ENCODE peak calls at places on chromosomes 5 and 9, in ten cellular contexts. One of them, this sample, is unnamed.

GRCh38 chr9:129898205-129898604 is 62.9 kb downstream of the USP20 start:
- DNase-seq in occipital lobe: no peak
- DNase-seq in suprapubic skin: no peak
- DNase-seq in lower leg skin: no peak
- DNase-seq in NCI-H748 treated with DMSO at 0.1 percent for 48 hours: no peak
- DNase-seq in OCI-LY7: no peak
- DNase-seq in amniotic stem cell: no peak
- DNase-seq in GM12864: no peak
- DNase-seq in RCC 7860: no peak
- DNase-seq in M059J: peak
- DNase-seq in this sample: no peak

GRCh38 chr5:171450423-171451246 is 31.2 kb downstream of the FGF18 start:
- DNase-seq in suprapubic skin: peak
- DNase-seq in lower leg skin: peak
- DNase-seq in OCI-LY7: no peak
- DNase-seq in GM12864: no peak
- DNase-seq in occipital lobe: no peak
- DNase-seq in RCC 7860: peak
- DNase-seq in M059J: peak
- DNase-seq in amniotic stem cell: peak
- DNase-seq in NCI-H748 treated with DMSO at 0.1 percent for 48 hours: no peak
- DNase-seq in this sample: no peak

GRCh38 chr9:89482056-89482784 is 15.7 kb downstream of the SEMA4D start:
- DNase-seq in NCI-H748 treated with DMSO at 0.1 percent for 48 hours: no peak
- DNase-seq in OCI-LY7: no peak
- DNase-seq in occipital lobe: no peak
- DNase-seq in lower leg skin: no peak
- DNase-seq in amniotic stem cell: no peak
- DNase-seq in M059J: no peak
- DNase-seq in RCC 7860: no peak
- DNase-seq in suprapubic skin: no peak
- DNase-seq in GM12864: no peak
- DNase-seq in this sample: no peak

GRCh38 chr9:120490888-120491595 is 88.9 kb downstream of the CDK5RAP2 start:
- DNase-seq in RCC 7860: no peak
- DNase-seq in amniotic stem cell: no peak
- DNase-seq in M059J: no peak
- DNase-seq in suprapubic skin: no peak
- DNase-seq in NCI-H748 treated with DMSO at 0.1 percent for 48 hours: no peak
- DNase-seq in OCI-LY7: no peak
- DNase-seq in GM12864: peak
- DNase-seq in occipital lobe: no peak
- DNase-seq in lower leg skin: no peak
- DNase-seq in this sample: peak

GRCh38 chr5:124440471-124440870 is 306.0 kb downstream of the ZNF608 start:
- DNase-seq in OCI-LY7: no peak
- DNase-seq in NCI-H748 treated with DMSO at 0.1 percent for 48 hours: no peak
- DNase-seq in M059J: no peak
- DNase-seq in RCC 7860: no peak
- DNase-seq in occipital lobe: no peak
- DNase-seq in suprapubic skin: no peak
- DNase-seq in GM12864: no peak
- DNase-seq in lower leg skin: no peak
- DNase-seq in amniotic stem cell: no peak
- DNase-seq in this sample: no peak

GRCh38 chr5:177592905-177593304 is 902 bp downstream of the TMED9 start:
- DNase-seq in RCC 7860: no peak
- DNase-seq in lower leg skin: no peak
- DNase-seq in M059J: no peak
- DNase-seq in occipital lobe: no peak
- DNase-seq in NCI-H748 treated with DMSO at 0.1 percent for 48 hours: no peak
- DNase-seq in amniotic stem cell: no peak
- DNase-seq in GM12864: no peak
- DNase-seq in suprapubic skin: no peak
- DNase-seq in OCI-LY7: no peak
- DNase-seq in this sample: no peak

GRCh38 chr5:2919310-2920018 is 168.0 kb upstream of the IRX2 start:
- DNase-seq in amniotic stem cell: no peak
- DNase-seq in M059J: no peak
- DNase-seq in GM12864: no peak
- DNase-seq in NCI-H748 treated with DMSO at 0.1 percent for 48 hours: no peak
- DNase-seq in occipital lobe: no peak
- DNase-seq in suprapubic skin: no peak
- DNase-seq in lower leg skin: no peak
- DNase-seq in OCI-LY7: no peak
- DNase-seq in RCC 7860: no peak
- DNase-seq in this sample: no peak

GRCh38 chr5:84494453-84494852 is 109.8 kb upstream of the EDIL3 start:
- DNase-seq in amniotic stem cell: peak
- DNase-seq in occipital lobe: no peak
- DNase-seq in lower leg skin: no peak
- DNase-seq in NCI-H748 treated with DMSO at 0.1 percent for 48 hours: no peak
- DNase-seq in OCI-LY7: no peak
- DNase-seq in RCC 7860: peak
- DNase-seq in M059J: peak
- DNase-seq in GM12864: no peak
- DNase-seq in suprapubic skin: no peak
- DNase-seq in this sample: no peak

GRCh38 chr9:135017916-135018915 is 69.3 kb upstream of the OLFM1 start:
- DNase-seq in NCI-H748 treated with DMSO at 0.1 percent for 48 hours: no peak
- DNase-seq in occipital lobe: no peak
- DNase-seq in GM12864: no peak
- DNase-seq in lower leg skin: no peak
- DNase-seq in RCC 7860: no peak
- DNase-seq in M059J: no peak
- DNase-seq in suprapubic skin: no peak
- DNase-seq in OCI-LY7: no peak
- DNase-seq in amniotic stem cell: no peak
- DNase-seq in this sample: no peak

GRCh38 chr5:135386886-135387628 is 12.0 kb downstream of the MACROH2A1 start:
- DNase-seq in lower leg skin: peak
- DNase-seq in RCC 7860: peak
- DNase-seq in suprapubic skin: no peak
- DNase-seq in M059J: peak
- DNase-seq in OCI-LY7: no peak
- DNase-seq in occipital lobe: no peak
- DNase-seq in GM12864: no peak
- DNase-seq in amniotic stem cell: peak
- DNase-seq in NCI-H748 treated with DMSO at 0.1 percent for 48 hours: no peak
- DNase-seq in this sample: no peak

GRCh38 chr5:133428072-133428660 is 184.2 kb downstream of the FSTL4 start:
- DNase-seq in NCI-H748 treated with DMSO at 0.1 percent for 48 hours: no peak
- DNase-seq in amniotic stem cell: no peak
- DNase-seq in RCC 7860: no peak
- DNase-seq in OCI-LY7: no peak
- DNase-seq in GM12864: no peak
- DNase-seq in occipital lobe: no peak
- DNase-seq in suprapubic skin: no peak
- DNase-seq in M059J: no peak
- DNase-seq in lower leg skin: no peak
- DNase-seq in this sample: no peak

GRCh38 chr9:37056521-37056920 is 22.5 kb upstream of the PAX5 start:
- DNase-seq in lower leg skin: no peak
- DNase-seq in GM12864: no peak
- DNase-seq in amniotic stem cell: no peak
- DNase-seq in occipital lobe: no peak
- DNase-seq in RCC 7860: no peak
- DNase-seq in M059J: no peak
- DNase-seq in suprapubic skin: no peak
- DNase-seq in OCI-LY7: no peak
- DNase-seq in NCI-H748 treated with DMSO at 0.1 percent for 48 hours: no peak
- DNase-seq in this sample: no peak

GRCh38 chr9:78493166-78493742 is 196.3 kb downstream of the PSAT1 start:
- DNase-seq in lower leg skin: no peak
- DNase-seq in NCI-H748 treated with DMSO at 0.1 percent for 48 hours: no peak
- DNase-seq in suprapubic skin: no peak
- DNase-seq in M059J: no peak
- DNase-seq in RCC 7860: no peak
- DNase-seq in GM12864: no peak
- DNase-seq in occipital lobe: no peak
- DNase-seq in amniotic stem cell: no peak
- DNase-seq in OCI-LY7: no peak
- DNase-seq in this sample: no peak

GRCh38 chr9:122360891-122361290 is 9.9 kb upstream of the PTGS1 start:
- DNase-seq in M059J: peak
- DNase-seq in occipital lobe: no peak
- DNase-seq in OCI-LY7: no peak
- DNase-seq in NCI-H748 treated with DMSO at 0.1 percent for 48 hours: no peak
- DNase-seq in lower leg skin: no peak
- DNase-seq in suprapubic skin: no peak
- DNase-seq in amniotic stem cell: no peak
- DNase-seq in GM12864: no peak
- DNase-seq in RCC 7860: no peak
- DNase-seq in this sample: no peak

GRCh38 chr5:126373621-126374416 is 49.4 kb upstream of the GRAMD2B start:
- DNase-seq in RCC 7860: peak
- DNase-seq in GM12864: no peak
- DNase-seq in lower leg skin: no peak
- DNase-seq in OCI-LY7: no peak
- DNase-seq in suprapubic skin: no peak
- DNase-seq in NCI-H748 treated with DMSO at 0.1 percent for 48 hours: no peak
- DNase-seq in amniotic stem cell: no peak
- DNase-seq in occipital lobe: no peak
- DNase-seq in M059J: peak
- DNase-seq in this sample: no peak

GRCh38 chr5:177447611-177448243 is 1.1 kb downstream of the PRR7 start:
- DNase-seq in RCC 7860: peak
- DNase-seq in occipital lobe: peak
- DNase-seq in amniotic stem cell: peak
- DNase-seq in OCI-LY7: peak
- DNase-seq in lower leg skin: no peak
- DNase-seq in M059J: peak
- DNase-seq in GM12864: no peak
- DNase-seq in suprapubic skin: peak
- DNase-seq in NCI-H748 treated with DMSO at 0.1 percent for 48 hours: peak
- DNase-seq in this sample: no peak

GRCh38 chr5:177434942-177435738 is 8.7 kb downstream of the GRK6 start:
- DNase-seq in NCI-H748 treated with DMSO at 0.1 percent for 48 hours: no peak
- DNase-seq in RCC 7860: no peak
- DNase-seq in amniotic stem cell: no peak
- DNase-seq in OCI-LY7: no peak
- DNase-seq in GM12864: no peak
- DNase-seq in lower leg skin: no peak
- DNase-seq in occipital lobe: no peak
- DNase-seq in M059J: no peak
- DNase-seq in suprapubic skin: no peak
- DNase-seq in this sample: no peak

GRCh38 chr9:1071730-1072129 is 21.6 kb downstream of the DMRT2 start:
- DNase-seq in M059J: no peak
- DNase-seq in suprapubic skin: no peak
- DNase-seq in RCC 7860: no peak
- DNase-seq in GM12864: no peak
- DNase-seq in amniotic stem cell: no peak
- DNase-seq in occipital lobe: no peak
- DNase-seq in lower leg skin: no peak
- DNase-seq in OCI-LY7: no peak
- DNase-seq in NCI-H748 treated with DMSO at 0.1 percent for 48 hours: peak
- DNase-seq in this sample: no peak

GRCh38 chr5:79513519-79514390 is at the start of gene HOMER1:
- DNase-seq in NCI-H748 treated with DMSO at 0.1 percent for 48 hours: peak
- DNase-seq in suprapubic skin: peak
- DNase-seq in amniotic stem cell: peak
- DNase-seq in GM12864: peak
- DNase-seq in M059J: peak
- DNase-seq in RCC 7860: peak
- DNase-seq in lower leg skin: peak
- DNase-seq in occipital lobe: peak
- DNase-seq in OCI-LY7: peak
- DNase-seq in this sample: peak

GRCh38 chr5:91318727-91319126 is 64.4 kb downstream of the ARRDC3 start:
- DNase-seq in lower leg skin: no peak
- DNase-seq in M059J: no peak
- DNase-seq in GM12864: no peak
- DNase-seq in amniotic stem cell: no peak
- DNase-seq in OCI-LY7: no peak
- DNase-seq in occipital lobe: no peak
- DNase-seq in suprapubic skin: no peak
- DNase-seq in NCI-H748 treated with DMSO at 0.1 percent for 48 hours: no peak
- DNase-seq in RCC 7860: no peak
- DNase-seq in this sample: no peak

GRCh38 chr9:93159601-93160418 is 24.1 kb upstream of the WNK2 start:
- DNase-seq in M059J: peak
- DNase-seq in suprapubic skin: peak
- DNase-seq in lower leg skin: peak
- DNase-seq in RCC 7860: peak
- DNase-seq in occipital lobe: peak
- DNase-seq in GM12864: no peak
- DNase-seq in amniotic stem cell: peak
- DNase-seq in NCI-H748 treated with DMSO at 0.1 percent for 48 hours: peak
- DNase-seq in OCI-LY7: peak
- DNase-seq in this sample: peak

This sample was measured in germinal center.